ENCODE peak calls at places on chromosomes 7 and 10, in eight cellular contexts. X is ascending aorta, R is GM23248, G is uterus, C is transverse colon, L is MM.1S, A is adrenal gland, T is left ventricle myocardium inferior. F is an unnamed sample.

GRCh38 chr10:88198023-88198422 is 334.6 kb downstream of the PTEN start:
- DNase-seq in L (no peak), T (no peak), G (no peak), X (no peak), R (no peak), C (no peak), A (no peak), F (no peak)

GRCh38 chr10:101716891-101717659 is 22.1 kb upstream of the FBXW4 start:
- DNase-seq in X (no peak), G (no peak), R (no peak), C (no peak), A (no peak), L (no peak), T (no peak), F (no peak)

GRCh38 chr10:63331586-63331985 is 134.2 kb downstream of the JMJD1C start:
- DNase-seq in X (no peak), R (peak; percentile 9), G (no peak), C (no peak), L (no peak), T (no peak), A (no peak), F (no peak)

GRCh38 chr7:41292457-41292856 is 410.4 kb downstream of the INHBA start:
- DNase-seq in C (no peak), X (no peak), L (no peak), A (no peak), R (peak; percentile 24), T (no peak), G (no peak), F (no peak)

GRCh38 chr7:45874408-45875131 is 1.7 kb upstream of the CCDC201 start:
- DNase-seq in G (no peak), T (no peak), L (no peak), X (no peak), A (no peak), C (no peak), R (peak; percentile 86), F (no peak)

GRCh38 chr7:24005517-24005916 is 278.5 kb upstream of the NPY start:
- DNase-seq in A (no peak), X (no peak), C (no peak), G (no peak), R (no peak), L (no peak), T (no peak), F (no peak)

GRCh38 chr7:140521426-140521825 is 42.1 kb upstream of the MKRN1 start:
- DNase-seq in C (no peak), R (no peak), L (no peak), X (no peak), A (no peak), T (no peak), G (no peak), F (no peak)

GRCh38 chr7:13990319-13990983 is 985 bp upstream of the ETV1 start:
- DNase-seq in G (peak; percentile 22), T (peak; percentile 34), C (peak; percentile 34), X (peak; percentile 80), L (peak; percentile 54), A (peak; percentile 65), R (peak; percentile 62), F (peak; percentile 40)

GRCh38 chr7:105611856-105612775 is 30.8 kb upstream of the EFCAB10 start:
- DNase-seq in A (no peak), R (peak; percentile 21), C (no peak), L (no peak), X (no peak), T (no peak), G (no peak), F (no peak)

GRCh38 chr10:73649876-73650536 is 5.8 kb downstream of the SYNPO2L start:
- DNase-seq in C (no peak), T (peak; percentile 40), X (no peak), L (no peak), G (no peak), R (peak; percentile 55), A (no peak), F (no peak)

GRCh38 chr7:26195182-26195581 is 5.4 kb downstream of the HNRNPA2B1 start:
- DNase-seq in X (no peak), A (no peak), L (no peak), T (no peak), G (no peak), R (no peak), C (no peak), F (no peak)

GRCh38 chr7:26193432-26194206 is 6.9 kb downstream of the HNRNPA2B1 start:
- DNase-seq in L (no peak), A (no peak), X (no peak), R (no peak), T (no peak), G (no peak), C (no peak), F (no peak)

GRCh38 chr7:26197153-26198115 is 3.1 kb downstream of the HNRNPA2B1 start:
- DNase-seq in A (no peak), X (no peak), L (no peak), T (no peak), R (peak; percentile 46), C (no peak), G (no peak), F (no peak)

GRCh38 chr7:26196305-26196704 is 4.2 kb downstream of the HNRNPA2B1 start:
- DNase-seq in R (no peak), A (no peak), G (no peak), L (no peak), X (no peak), T (no peak), C (no peak), F (no peak)

DNA sequence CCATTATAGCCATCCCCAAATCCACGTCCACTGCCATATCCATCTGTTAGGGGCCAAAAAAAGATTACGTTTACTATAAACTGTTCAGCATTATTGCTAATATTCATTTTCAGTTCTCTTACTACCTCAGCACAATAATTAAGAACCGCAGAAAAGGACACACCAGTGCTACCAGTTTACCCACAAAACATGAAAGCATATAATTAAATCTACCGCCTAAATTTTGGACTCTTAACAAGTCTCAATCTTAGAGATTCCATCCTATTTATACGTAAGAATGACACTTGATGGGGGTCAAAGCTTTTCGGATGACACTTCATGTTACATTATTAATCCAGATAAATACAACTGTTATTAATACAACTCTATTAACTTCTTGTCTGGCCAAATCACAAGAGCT is 4.7 kb downstream of the HNRNPA2B1 start:
- DNase-seq in R (no peak), T (no peak), A (no peak), C (no peak), L (no peak), X (no peak), G (no peak), F (no peak)
- H3K4me1 ChIP-seq in R (peaks cover 26% of the 10 kb centered on the region), T (peaks cover 94% of the 10 kb centered on the region), A (peaks cover 33% of the 10 kb centered on the region), C (peaks cover 70% of the 10 kb centered on the region), L (peaks cover 50% of the 10 kb centered on the region), X (peaks cover 56% of the 10 kb centered on the region), G (peaks cover 13% of the 10 kb centered on the region), F (peaks cover 66% of the 10 kb centered on the region)

DNA sequence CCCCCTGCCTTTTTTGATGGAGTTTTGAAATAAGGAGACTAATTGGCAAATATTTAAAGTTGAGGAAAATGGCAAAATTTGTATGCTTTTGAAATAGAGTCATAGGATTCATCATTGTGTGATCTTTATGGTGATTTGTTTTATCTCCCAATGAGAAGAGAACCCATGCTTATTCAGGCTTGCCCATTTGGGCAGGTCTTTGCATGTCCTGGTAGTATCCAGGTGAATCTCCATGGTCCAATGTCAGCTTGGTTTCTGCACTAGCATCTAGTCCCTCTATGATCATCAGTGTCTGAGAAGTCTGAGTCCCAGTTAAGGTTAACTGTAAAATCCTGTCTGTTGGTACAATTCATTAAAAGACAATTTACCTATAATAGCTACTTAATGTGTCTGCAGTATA is 22.4 kb upstream of the BMPER start:
- DNase-seq in L (no peak), A (no peak), R (no peak), G (no peak), C (no peak), T (no peak), X (no peak), F (no peak)
- H3K4me1 ChIP-seq in L (no peaks in the 10 kb centered on the region), A (no peaks in the 10 kb centered on the region), R (peaks cover 28% of the 10 kb centered on the region), G (no peaks in the 10 kb centered on the region), C (no peaks in the 10 kb centered on the region), T (peaks cover 7% of the 10 kb centered on the region), X (peaks cover 5% of the 10 kb centered on the region), F (no peaks in the 10 kb centered on the region)

DNA sequence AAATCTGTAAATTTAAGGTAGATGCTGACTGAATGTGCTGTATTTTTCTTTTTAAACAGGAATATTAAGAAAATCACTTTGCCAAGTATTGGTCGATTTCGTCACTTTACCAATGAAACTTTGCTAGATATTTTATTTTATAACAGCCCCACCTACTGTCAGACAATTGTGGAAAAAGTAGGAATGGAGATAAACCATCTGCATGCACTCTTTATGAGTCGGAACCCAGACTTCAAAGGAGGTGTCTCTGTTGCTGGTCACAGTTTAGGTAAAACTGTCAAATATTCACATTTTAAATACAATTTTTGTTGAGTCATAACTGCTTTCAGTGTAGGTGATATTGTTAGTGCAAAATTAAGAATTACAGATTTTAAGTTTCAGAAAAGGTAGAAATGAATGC is 25.2 kb downstream of the SEC23IP start:
- DNase-seq in C (no peak), G (no peak), L (no peak), T (no peak), A (no peak), R (peak; percentile 42), X (no peak), F (no peak)
- H3K4me1 ChIP-seq in C (no peaks in the 10 kb centered on the region), G (no peaks in the 10 kb centered on the region), L (peaks cover 14% of the 10 kb centered on the region), T (no peaks in the 10 kb centered on the region), A (no peaks in the 10 kb centered on the region), R (no peaks in the 10 kb centered on the region), X (no peaks in the 10 kb centered on the region), F (no peaks in the 10 kb centered on the region)

DNA sequence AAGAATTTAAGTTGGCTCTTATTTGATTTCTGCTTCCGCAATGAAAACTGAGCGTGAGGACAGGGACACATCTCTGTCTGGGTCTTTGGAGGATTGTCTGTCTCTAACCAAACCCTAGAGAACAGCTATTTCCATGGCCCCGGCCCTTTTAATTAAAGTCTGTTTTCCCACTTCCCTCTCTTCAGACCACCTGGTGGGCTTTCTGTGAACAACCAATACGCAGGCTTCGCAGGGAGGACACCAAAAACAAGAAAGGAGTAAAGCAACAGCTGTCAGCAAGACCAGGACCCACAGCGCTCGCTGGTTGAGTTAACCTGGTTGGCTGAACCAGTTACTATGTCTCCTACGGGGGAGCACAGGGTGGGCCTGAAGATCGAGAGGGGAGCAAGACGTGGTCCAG is 217.1 kb upstream of the FRMD4A start:
- DNase-seq in G (no peak), X (no peak), R (no peak), L (no peak), A (no peak), T (no peak), C (no peak), F (no peak)
- H3K4me1 ChIP-seq in G (no peaks in the 10 kb centered on the region), X (peaks cover 5% of the 10 kb centered on the region), R (peaks cover 12% of the 10 kb centered on the region), L (peaks cover 8% of the 10 kb centered on the region), A (peaks cover 13% of the 10 kb centered on the region), T (peaks cover 11% of the 10 kb centered on the region), C (peaks cover 50% of the 10 kb centered on the region), F (peaks cover 45% of the 10 kb centered on the region)